ENCODE peak calls at places on chromosomes 6 and 20, in seven cellular contexts. K is MM.1S, E is neural progenitor cell, C is PC-3, L is HCT116, P is GM23338, I is GM23248. A is an unnamed sample.

GRCh38 chr6:72382602-72383529 is 239.0 kb upstream of the KCNQ5 start:
- DNase-seq in P (no peak), E (no peak), K (peak), L (no peak), I (no peak), C (no peak), A (no peak)

GRCh38 chr6:158387036-158387435 is 74.8 kb downstream of the TULP4 start:
- DNase-seq in L (peak), C (no peak), I (no peak), P (no peak), E (no peak), K (no peak), A (no peak)

GRCh38 chr6:154488802-154489437 is 21.6 kb downstream of the CNKSR3 start:
- DNase-seq in P (no peak), C (peak), I (peak), K (no peak), L (peak), E (no peak), A (no peak)

GRCh38 chr6:148864941-148865340 is 118.1 kb downstream of the UST start:
- DNase-seq in C (no peak), K (no peak), I (no peak), P (no peak), E (no peak), L (no peak), A (no peak)

GRCh38 chr20:34475979-34476736 is 40.1 kb upstream of the DYNLRB1 start:
- DNase-seq in I (peak), C (peak), K (peak), E (peak), L (no peak), P (peak), A (peak)

GRCh38 chr6:157530126-157530525 is 149.1 kb downstream of the ZDHHC14 start:
- DNase-seq in I (no peak), E (no peak), K (no peak), P (no peak), L (no peak), C (no peak), A (no peak)

GRCh38 chr6:54288476-54288875 is 19.8 kb upstream of the TINAG start:
- DNase-seq in C (no peak), P (no peak), I (no peak), E (no peak), L (no peak), K (no peak), A (no peak)

GRCh38 chr6:104537185-104537584 is 322.5 kb downstream of the HACE1 start:
- DNase-seq in C (peak), L (no peak), I (peak), K (no peak), E (no peak), P (no peak), A (no peak)

GRCh38 chr20:37504404-37505096 is 16.5 kb upstream of the NNAT start:
- DNase-seq in E (peak), I (peak), P (peak), L (no peak), C (peak), K (no peak), A (no peak)

GRCh38 chr6:139129284-139129683 is 5.6 kb upstream of the HECA start:
- DNase-seq in P (no peak), L (no peak), I (no peak), E (no peak), C (no peak), K (no peak), A (no peak)

GRCh38 chr6:134081506-134081905 is 29.1 kb upstream of the SLC2A12 start:
- DNase-seq in I (peak), P (no peak), E (no peak), K (no peak), C (no peak), L (no peak), A (no peak)
- H3K4me2 ChIP-seq in I (no peak), P (no peak), E (no peak), K (no peak), C (no peak), L (no peak), A (no peak)

DNA sequence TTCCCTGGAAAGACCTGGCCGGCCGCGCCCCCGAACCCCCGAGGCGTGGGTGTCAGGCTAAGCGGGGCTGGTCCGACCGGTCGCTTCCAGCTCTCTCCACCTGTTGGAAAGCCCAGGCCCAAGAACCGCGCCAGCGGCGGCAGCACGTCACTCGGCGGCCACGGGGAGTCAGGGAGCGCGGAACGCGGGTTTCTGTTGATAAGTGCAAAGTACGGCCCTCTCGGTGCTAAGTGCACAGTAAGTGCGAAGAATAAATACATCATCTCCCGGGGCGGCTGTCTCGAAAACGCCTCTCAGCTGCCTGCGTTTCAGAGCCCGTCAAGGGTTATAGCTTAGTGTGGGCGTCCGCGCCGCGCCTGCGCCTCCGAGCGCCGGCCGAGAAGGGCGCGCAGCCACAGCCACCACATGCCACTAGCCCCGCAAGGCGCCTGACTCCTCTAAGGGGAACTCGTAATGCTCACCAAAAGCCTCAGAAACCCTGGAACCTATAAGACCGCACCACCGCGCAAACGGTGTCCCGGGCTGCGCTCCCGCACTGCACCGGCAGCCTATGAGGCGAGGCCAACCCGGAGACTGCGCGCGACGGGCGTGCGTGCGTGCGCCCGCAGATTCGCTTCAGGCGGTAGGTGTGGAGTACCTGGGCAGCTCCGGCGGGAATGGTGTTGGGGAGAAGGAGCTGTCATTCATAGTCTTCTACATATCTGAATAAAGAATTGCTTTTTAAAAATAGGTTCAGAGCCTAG is 9.2 kb upstream of the TBX18 start:
- DNase-seq in P (peak), L (no peak), C (no peak), E (peak), K (peak), I (peak), A (peak)
- TF ChIP-seq EZH2 in P (peak), L (no peak), C (no peak), E (peak), K (no peak), I (peak), A (peak)

DNA sequence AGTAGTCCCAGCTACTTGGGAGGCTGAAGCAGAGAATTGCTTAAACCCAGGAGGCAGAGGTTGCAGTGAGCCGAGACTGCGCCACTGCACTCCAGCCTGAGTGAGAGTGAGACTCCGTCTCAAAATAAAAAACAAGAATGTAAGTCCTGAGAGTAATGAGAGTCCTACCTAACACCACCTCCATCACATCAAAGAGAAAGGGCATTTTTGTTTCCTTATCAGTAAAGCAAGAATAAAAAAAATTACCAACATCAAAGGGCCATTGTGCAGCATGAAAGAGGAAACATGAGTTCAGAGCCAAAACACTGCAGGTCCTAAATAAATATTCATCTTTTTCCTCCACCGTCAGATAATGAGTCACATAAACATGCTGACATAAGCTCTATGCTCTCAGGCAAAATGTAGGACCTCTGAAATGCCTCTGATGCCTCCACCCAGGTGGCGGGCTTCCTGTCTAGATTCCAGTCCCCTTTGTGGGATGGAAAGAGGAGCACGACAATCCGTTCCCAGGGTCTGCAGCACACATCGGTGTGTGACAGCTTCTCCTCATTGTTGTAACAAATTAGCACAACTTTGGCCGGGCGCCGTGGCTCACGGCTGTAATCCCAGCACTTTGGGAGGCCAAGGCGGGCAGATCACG is 7.2 kb downstream of the ATP9A start:
- DNase-seq in P (peak), L (no peak), E (peak), C (peak), K (no peak), I (peak), A (no peak)
- TF ChIP-seq EZH2phosphoT487 in P (no peak), L (no peak), E (no peak), C (no peak), K (no peak), I (no peak), A (no peak)

GRCh38 chr6:373031-373430 is 18.5 kb upstream of the IRF4 start:
- DNase-seq in E (no peak), I (no peak), C (no peak), K (no peak), L (no peak), P (no peak), A (no peak)

GRCh38 chr6:374956-375355 is 16.6 kb upstream of the IRF4 start:
- DNase-seq in C (no peak), I (no peak), P (no peak), L (no peak), K (no peak), E (no peak), A (no peak)

GRCh38 chr6:370555-370954 is 21.0 kb upstream of the IRF4 start:
- DNase-seq in L (no peak), K (no peak), I (no peak), C (no peak), E (no peak), P (no peak), A (no peak)

GRCh38 chr6:373773-374724 is 17.5 kb upstream of the IRF4 start:
- DNase-seq in E (no peak), P (peak), I (peak), L (no peak), C (no peak), K (no peak), A (peak)

GRCh38 chr6:372336-372911 is 19.1 kb upstream of the IRF4 start:
- DNase-seq in K (no peak), C (no peak), L (no peak), E (no peak), I (no peak), P (no peak), A (peak)
- H3K4me2 ChIP-seq in K (no peak), C (no peak), L (no peak), E (no peak), I (no peak), P (no peak), A (no peak)

DNA sequence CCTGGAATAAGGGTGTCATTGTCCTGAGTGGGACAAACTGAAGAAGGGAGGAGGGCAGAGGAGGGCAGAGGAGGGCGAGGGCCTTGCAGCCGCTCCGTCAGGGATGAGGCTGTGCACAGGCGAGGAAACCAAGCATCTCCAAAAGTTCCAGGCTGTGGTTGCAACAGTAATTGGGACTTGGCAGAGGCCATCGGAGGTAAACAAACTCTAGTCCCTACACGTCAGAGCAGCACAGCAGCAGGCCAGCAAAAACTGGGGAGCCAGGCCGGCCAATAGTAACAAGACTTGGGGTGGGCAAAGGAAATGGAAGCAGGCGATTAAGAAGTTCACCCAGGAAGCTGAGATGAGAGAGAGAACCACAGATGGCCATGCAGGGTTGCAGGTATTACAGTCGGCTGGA is 142.8 kb downstream of the SMOC2 start:
- DNase-seq in K (no peak), L (no peak), I (no peak), P (no peak), E (no peak), C (no peak), A (no peak)
- TF ChIP-seq EZH2 in K (no peak), L (no peak), I (no peak), P (no peak), E (no peak), C (no peak), A (no peak)

A was measured in hepatocyte.